ENCODE peak calls at places on chromosome 3, in four cellular contexts. I is K562, D is neuronal stem cell, G is body of pancreas. K is an unnamed sample.

GRCh38 chr3:43294975-43295374 is 8.6 kb downstream of the SNRK start:
- DNase-seq in I (no peak), D (no peak), G (no peak), K (no peak)

GRCh38 chr3:70360985-70361384 is 48.5 kb upstream of the MDFIC2 start:
- DNase-seq in I (no peak), D (no peak), G (no peak), K (no peak)

GRCh38 chr3:176919836-176920760 is 277.2 kb downstream of the TBL1XR1 start:
- DNase-seq in I (peak; percentile 5), D (no peak), G (peak; percentile 19), K (no peak)

GRCh38 chr3:134078169-134078821 is 48.6 kb upstream of the SLCO2A1 start:
- DNase-seq in I (no peak), D (no peak), G (no peak), K (no peak)

GRCh38 chr3:79845546-79845945 is 77.7 kb upstream of the ROBO1 start:
- DNase-seq in I (no peak), D (no peak), G (no peak), K (no peak)

GRCh38 chr3:185552358-185552877 is at the start of gene LIPH:
- DNase-seq in I (peak; percentile 75), D (no peak), G (no peak), K (peak; percentile 41)

GRCh38 chr3:49723301-49723630 is 485 bp downstream of the GMPPB start:
- DNase-seq in I (peak; percentile 63), D (no peak), G (peak; percentile 84), K (peak; percentile 60)

GRCh38 chr3:50502225-50502583 is 1.2 kb downstream of the CACNA2D2 start:
- DNase-seq in I (no peak), D (no peak), G (no peak), K (no peak)

GRCh38 chr3:69761896-69762789 is 22.9 kb downstream of the MITF start:
- DNase-seq in I (no peak), D (no peak), G (no peak), K (no peak)

GRCh38 chr3:42755681-42756578 is 17.1 kb downstream of the CCDC13 start:
- DNase-seq in I (peak; percentile 60), D (no peak), G (no peak), K (peak; percentile 55)

GRCh38 chr3:159856496-159857098 is 132.0 kb upstream of the IL12A start:
- DNase-seq in I (no peak), D (no peak), G (no peak), K (no peak)

GRCh38 chr3:11410564-11410963 is 138.4 kb downstream of the ATG7 start:
- DNase-seq in I (no peak), D (no peak), G (no peak), K (no peak)

GRCh38 chr3:108008931-108009635 is 81.7 kb downstream of the CD47 start:
- DNase-seq in I (no peak), D (no peak), G (no peak), K (peak; percentile 18)

GRCh38 chr3:175383813-175384212 is 524.7 kb downstream of the NAALADL2 start:
- DNase-seq in I (no peak), D (no peak), G (no peak), K (no peak)

GRCh38 chr3:150582620-150583019 is 20.5 kb upstream of the SELENOT start:
- DNase-seq in I (no peak), D (no peak), G (no peak), K (no peak)

GRCh38 chr3:148916132-148916531 is 51.0 kb downstream of the CPA3 start:
- DNase-seq in I (no peak), D (no peak), G (no peak), K (no peak)

GRCh38 chr3:168884353-168884903 is 779.1 kb downstream of the MECOM start:
- DNase-seq in I (no peak), D (no peak), G (peak; percentile 41), K (no peak)

GRCh38 chr3:47578119-47578630 is 490 bp downstream of the CSPG5 start:
- DNase-seq in I (peak; percentile 70), D (peak; percentile 48), G (peak; percentile 30), K (peak; percentile 29)
- H3K4me3 ChIP-seq in I (peak overlapping the region; percentile 65), D (peak overlapping the region; percentile 80), G (peak overlapping the region; percentile 30), K (peak overlapping the region; percentile 59)

DNA sequence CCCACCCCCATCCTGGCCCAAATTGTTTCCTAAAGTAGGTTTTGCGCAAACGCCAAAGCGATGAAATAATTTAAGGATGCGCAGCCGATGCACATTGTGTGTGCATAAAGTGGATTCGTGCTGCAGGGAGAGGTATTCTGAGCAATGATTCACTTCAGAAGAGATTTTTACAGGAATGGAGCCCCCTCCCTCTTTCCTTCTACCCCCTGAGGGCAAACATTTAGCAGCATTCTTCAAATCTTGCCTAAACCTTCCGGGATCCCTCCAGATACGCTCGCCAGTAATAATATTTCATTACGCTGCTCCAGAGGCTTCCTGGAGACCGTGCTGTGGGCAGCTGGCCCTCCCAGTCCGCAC is 14.6 kb downstream of the ZIC4 start:
- DNase-seq in I (no peak), D (no peak), G (no peak), K (no peak)
- H3K4me3 ChIP-seq in I (no peak overlapping the region), D (peak overlapping the region; percentile 77), G (no peak overlapping the region), K (peak overlapping the region; percentile 81)

GRCh38 chr3:195255571-195256501 is 15.1 kb downstream of the XXYLT1 start:
- DNase-seq in I (no peak), D (no peak), G (no peak), K (no peak)

GRCh38 chr3:195251336-195252065 is 19.5 kb downstream of the XXYLT1 start:
- DNase-seq in I (no peak), D (no peak), G (peak; percentile 9), K (no peak)

GRCh38 chr3:195254454-195255175 is 16.3 kb downstream of the XXYLT1 start:
- DNase-seq in I (no peak), D (no peak), G (no peak), K (no peak)

GRCh38 chr3:195255176-195255500 is 15.8 kb downstream of the XXYLT1 start:
- DNase-seq in I (no peak), D (no peak), G (no peak), K (no peak)

GRCh38 chr3:195253981-195254432 is 17.0 kb downstream of the XXYLT1 start:
- DNase-seq in I (no peak), D (no peak), G (no peak), K (peak; percentile 73)
- H3K4me3 ChIP-seq in I (no peak overlapping the region), D (no peak overlapping the region), G (no peak overlapping the region), K (no peak overlapping the region)

GRCh38 chr3:152738656-152739055 is 96.3 kb upstream of the P2RY1 start:
- DNase-seq in I (no peak), D (no peak), G (no peak), K (no peak)
- H3K4me3 ChIP-seq in I (no peak overlapping the region), D (no peak overlapping the region), G (no peak overlapping the region), K (no peak overlapping the region)

GRCh38 chr3:152317184-152317583 is 48.5 kb downstream of the MBNL1 start:
- DNase-seq in I (no peak), D (no peak), G (no peak), K (no peak)
- H3K4me3 ChIP-seq in I (no peak overlapping the region), D (no peak overlapping the region), G (no peak overlapping the region), K (no peak overlapping the region)